ENCODE peak calls at places on chromosome 11, in eight cellular contexts. One of them, this sample, is unnamed.

GRCh38 chr11:128814856-128815705 is 52.0 kb downstream of the KCNJ1 start:
- DNase-seq in glomerular endothelial cell: no peak
- DNase-seq in stimulated activated CD4-positive, alpha-beta T cell treated with anti-CD3 and anti-CD28 coated beads, Interleukin-4, amount 100 ng/mL, for 48 hours: no peak
- DNase-seq in neural progenitor cell: peak; percentile 94
- DNase-seq in stimulated activated CD8-positive, alpha-beta memory T cell treated with anti-CD3 and anti-CD28 coated beads, Interleukin-4, amount 100 ng/mL, for 1 hour: no peak
- DNase-seq in heart right ventricle: peak; percentile 49
- DNase-seq in GM23248: peak; percentile 91
- DNase-seq in putamen: no peak
- DNase-seq in this sample: peak; percentile 77

GRCh38 chr11:78941226-78941851 is 366.7 kb upstream of the NARS2 start:
- DNase-seq in glomerular endothelial cell: no peak
- DNase-seq in stimulated activated CD4-positive, alpha-beta T cell treated with anti-CD3 and anti-CD28 coated beads, Interleukin-4, amount 100 ng/mL, for 48 hours: no peak
- DNase-seq in neural progenitor cell: no peak
- DNase-seq in stimulated activated CD8-positive, alpha-beta memory T cell treated with anti-CD3 and anti-CD28 coated beads, Interleukin-4, amount 100 ng/mL, for 1 hour: no peak
- DNase-seq in heart right ventricle: peak; percentile 15
- DNase-seq in GM23248: no peak
- DNase-seq in putamen: no peak
- DNase-seq in this sample: no peak

GRCh38 chr11:123300874-123301695 is 106.0 kb upstream of the CLMP start:
- DNase-seq in glomerular endothelial cell: peak; percentile 48
- DNase-seq in stimulated activated CD4-positive, alpha-beta T cell treated with anti-CD3 and anti-CD28 coated beads, Interleukin-4, amount 100 ng/mL, for 48 hours: no peak
- DNase-seq in neural progenitor cell: no peak
- DNase-seq in stimulated activated CD8-positive, alpha-beta memory T cell treated with anti-CD3 and anti-CD28 coated beads, Interleukin-4, amount 100 ng/mL, for 1 hour: no peak
- DNase-seq in heart right ventricle: no peak
- DNase-seq in GM23248: peak; percentile 57
- DNase-seq in putamen: no peak
- DNase-seq in this sample: no peak

GRCh38 chr11:132318421-132319157 is 948.2 kb downstream of the NTM start:
- DNase-seq in glomerular endothelial cell: no peak
- DNase-seq in stimulated activated CD4-positive, alpha-beta T cell treated with anti-CD3 and anti-CD28 coated beads, Interleukin-4, amount 100 ng/mL, for 48 hours: no peak
- DNase-seq in neural progenitor cell: no peak
- DNase-seq in stimulated activated CD8-positive, alpha-beta memory T cell treated with anti-CD3 and anti-CD28 coated beads, Interleukin-4, amount 100 ng/mL, for 1 hour: no peak
- DNase-seq in heart right ventricle: no peak
- DNase-seq in GM23248: peak; percentile 67
- DNase-seq in putamen: no peak
- DNase-seq in this sample: no peak

GRCh38 chr11:46386674-46387073 is 4.9 kb downstream of the CHRM4 start:
- DNase-seq in glomerular endothelial cell: no peak
- DNase-seq in stimulated activated CD4-positive, alpha-beta T cell treated with anti-CD3 and anti-CD28 coated beads, Interleukin-4, amount 100 ng/mL, for 48 hours: no peak
- DNase-seq in neural progenitor cell: no peak
- DNase-seq in stimulated activated CD8-positive, alpha-beta memory T cell treated with anti-CD3 and anti-CD28 coated beads, Interleukin-4, amount 100 ng/mL, for 1 hour: no peak
- DNase-seq in heart right ventricle: no peak
- DNase-seq in GM23248: peak; percentile 75
- DNase-seq in putamen: no peak
- DNase-seq in this sample: no peak

GRCh38 chr11:335779-336665 is 15.4 kb upstream of the IFITM3 start:
- DNase-seq in glomerular endothelial cell: no peak
- DNase-seq in stimulated activated CD4-positive, alpha-beta T cell treated with anti-CD3 and anti-CD28 coated beads, Interleukin-4, amount 100 ng/mL, for 48 hours: no peak
- DNase-seq in neural progenitor cell: peak; percentile 55
- DNase-seq in stimulated activated CD8-positive, alpha-beta memory T cell treated with anti-CD3 and anti-CD28 coated beads, Interleukin-4, amount 100 ng/mL, for 1 hour: no peak
- DNase-seq in heart right ventricle: no peak
- DNase-seq in GM23248: no peak
- DNase-seq in putamen: peak; percentile 42
- DNase-seq in this sample: no peak

GRCh38 chr11:134573857-134574256 is 161.8 kb upstream of the B3GAT1 start:
- DNase-seq in glomerular endothelial cell: no peak
- DNase-seq in stimulated activated CD4-positive, alpha-beta T cell treated with anti-CD3 and anti-CD28 coated beads, Interleukin-4, amount 100 ng/mL, for 48 hours: no peak
- DNase-seq in neural progenitor cell: no peak
- DNase-seq in stimulated activated CD8-positive, alpha-beta memory T cell treated with anti-CD3 and anti-CD28 coated beads, Interleukin-4, amount 100 ng/mL, for 1 hour: no peak
- DNase-seq in heart right ventricle: no peak
- DNase-seq in GM23248: no peak
- DNase-seq in putamen: no peak
- DNase-seq in this sample: no peak

GRCh38 chr11:65885808-65886536 is 2.3 kb downstream of the FIBP start:
- DNase-seq in glomerular endothelial cell: no peak
- DNase-seq in stimulated activated CD4-positive, alpha-beta T cell treated with anti-CD3 and anti-CD28 coated beads, Interleukin-4, amount 100 ng/mL, for 48 hours: no peak
- DNase-seq in neural progenitor cell: no peak
- DNase-seq in stimulated activated CD8-positive, alpha-beta memory T cell treated with anti-CD3 and anti-CD28 coated beads, Interleukin-4, amount 100 ng/mL, for 1 hour: no peak
- DNase-seq in heart right ventricle: no peak
- DNase-seq in GM23248: no peak
- DNase-seq in putamen: no peak
- DNase-seq in this sample: no peak

GRCh38 chr11:113387605-113388211 is at the start of gene ANKK1:
- DNase-seq in glomerular endothelial cell: no peak
- DNase-seq in stimulated activated CD4-positive, alpha-beta T cell treated with anti-CD3 and anti-CD28 coated beads, Interleukin-4, amount 100 ng/mL, for 48 hours: no peak
- DNase-seq in neural progenitor cell: peak; percentile 74
- DNase-seq in stimulated activated CD8-positive, alpha-beta memory T cell treated with anti-CD3 and anti-CD28 coated beads, Interleukin-4, amount 100 ng/mL, for 1 hour: no peak
- DNase-seq in heart right ventricle: no peak
- DNase-seq in GM23248: no peak
- DNase-seq in putamen: no peak
- DNase-seq in this sample: peak; percentile 80

GRCh38 chr11:79076526-79077115 is 364.2 kb downstream of the TENM4 start:
- DNase-seq in glomerular endothelial cell: no peak
- DNase-seq in stimulated activated CD4-positive, alpha-beta T cell treated with anti-CD3 and anti-CD28 coated beads, Interleukin-4, amount 100 ng/mL, for 48 hours: no peak
- DNase-seq in neural progenitor cell: peak; percentile 57
- DNase-seq in stimulated activated CD8-positive, alpha-beta memory T cell treated with anti-CD3 and anti-CD28 coated beads, Interleukin-4, amount 100 ng/mL, for 1 hour: no peak
- DNase-seq in heart right ventricle: peak; percentile 44
- DNase-seq in GM23248: peak; percentile 61
- DNase-seq in putamen: no peak
- DNase-seq in this sample: peak; percentile 55

GRCh38 chr11:83192846-83193245 is 666 bp upstream of the ANKRD42 start:
- DNase-seq in glomerular endothelial cell: no peak
- DNase-seq in stimulated activated CD4-positive, alpha-beta T cell treated with anti-CD3 and anti-CD28 coated beads, Interleukin-4, amount 100 ng/mL, for 48 hours: no peak
- DNase-seq in neural progenitor cell: no peak
- DNase-seq in stimulated activated CD8-positive, alpha-beta memory T cell treated with anti-CD3 and anti-CD28 coated beads, Interleukin-4, amount 100 ng/mL, for 1 hour: no peak
- DNase-seq in heart right ventricle: no peak
- DNase-seq in GM23248: peak; percentile 48
- DNase-seq in putamen: peak; percentile 7
- DNase-seq in this sample: no peak

GRCh38 chr11:119990306-119991021 is 147.4 kb downstream of the TRIM29 start:
- DNase-seq in glomerular endothelial cell: no peak
- DNase-seq in stimulated activated CD4-positive, alpha-beta T cell treated with anti-CD3 and anti-CD28 coated beads, Interleukin-4, amount 100 ng/mL, for 48 hours: no peak
- DNase-seq in neural progenitor cell: no peak
- DNase-seq in stimulated activated CD8-positive, alpha-beta memory T cell treated with anti-CD3 and anti-CD28 coated beads, Interleukin-4, amount 100 ng/mL, for 1 hour: no peak
- DNase-seq in heart right ventricle: peak; percentile 50
- DNase-seq in GM23248: peak; percentile 54
- DNase-seq in putamen: peak; percentile 95
- DNase-seq in this sample: no peak

GRCh38 chr11:119342362-119343130 is 1.9 kb upstream of the C1QTNF5 start:
- DNase-seq in glomerular endothelial cell: no peak
- DNase-seq in stimulated activated CD4-positive, alpha-beta T cell treated with anti-CD3 and anti-CD28 coated beads, Interleukin-4, amount 100 ng/mL, for 48 hours: no peak
- DNase-seq in neural progenitor cell: no peak
- DNase-seq in stimulated activated CD8-positive, alpha-beta memory T cell treated with anti-CD3 and anti-CD28 coated beads, Interleukin-4, amount 100 ng/mL, for 1 hour: no peak
- DNase-seq in heart right ventricle: no peak
- DNase-seq in GM23248: no peak
- DNase-seq in putamen: no peak
- DNase-seq in this sample: no peak

GRCh38 chr11:27497284-27497866 is 9.2 kb downstream of the LIN7C start:
- DNase-seq in glomerular endothelial cell: no peak
- DNase-seq in stimulated activated CD4-positive, alpha-beta T cell treated with anti-CD3 and anti-CD28 coated beads, Interleukin-4, amount 100 ng/mL, for 48 hours: no peak
- DNase-seq in neural progenitor cell: no peak
- DNase-seq in stimulated activated CD8-positive, alpha-beta memory T cell treated with anti-CD3 and anti-CD28 coated beads, Interleukin-4, amount 100 ng/mL, for 1 hour: no peak
- DNase-seq in heart right ventricle: no peak
- DNase-seq in GM23248: peak; percentile 63
- DNase-seq in putamen: no peak
- DNase-seq in this sample: no peak

GRCh38 chr11:122242731-122243130 is 126.7 kb upstream of the BLID start:
- DNase-seq in glomerular endothelial cell: no peak
- DNase-seq in stimulated activated CD4-positive, alpha-beta T cell treated with anti-CD3 and anti-CD28 coated beads, Interleukin-4, amount 100 ng/mL, for 48 hours: no peak
- DNase-seq in neural progenitor cell: no peak
- DNase-seq in stimulated activated CD8-positive, alpha-beta memory T cell treated with anti-CD3 and anti-CD28 coated beads, Interleukin-4, amount 100 ng/mL, for 1 hour: no peak
- DNase-seq in heart right ventricle: no peak
- DNase-seq in GM23248: no peak
- DNase-seq in putamen: no peak
- DNase-seq in this sample: no peak

GRCh38 chr11:71568707-71569349 is 3.5 kb downstream of the KRTAP5-10 start:
- DNase-seq in glomerular endothelial cell: no peak
- DNase-seq in stimulated activated CD4-positive, alpha-beta T cell treated with anti-CD3 and anti-CD28 coated beads, Interleukin-4, amount 100 ng/mL, for 48 hours: no peak
- DNase-seq in neural progenitor cell: no peak
- DNase-seq in stimulated activated CD8-positive, alpha-beta memory T cell treated with anti-CD3 and anti-CD28 coated beads, Interleukin-4, amount 100 ng/mL, for 1 hour: no peak
- DNase-seq in heart right ventricle: no peak
- DNase-seq in GM23248: peak; percentile 47
- DNase-seq in putamen: no peak
- DNase-seq in this sample: no peak

GRCh38 chr11:11916981-11917399 is 75.2 kb downstream of the USP47 start:
- DNase-seq in glomerular endothelial cell: no peak
- DNase-seq in stimulated activated CD4-positive, alpha-beta T cell treated with anti-CD3 and anti-CD28 coated beads, Interleukin-4, amount 100 ng/mL, for 48 hours: no peak
- DNase-seq in neural progenitor cell: peak; percentile 4
- DNase-seq in stimulated activated CD8-positive, alpha-beta memory T cell treated with anti-CD3 and anti-CD28 coated beads, Interleukin-4, amount 100 ng/mL, for 1 hour: no peak
- DNase-seq in heart right ventricle: no peak
- DNase-seq in GM23248: peak; percentile 89
- DNase-seq in putamen: no peak
- DNase-seq in this sample: no peak

GRCh38 chr11:61429346-61429690 is 457 bp downstream of the CPSF7 start:
- DNase-seq in glomerular endothelial cell: no peak
- DNase-seq in stimulated activated CD4-positive, alpha-beta T cell treated with anti-CD3 and anti-CD28 coated beads, Interleukin-4, amount 100 ng/mL, for 48 hours: peak; percentile 68
- DNase-seq in neural progenitor cell: peak; percentile 93
- DNase-seq in stimulated activated CD8-positive, alpha-beta memory T cell treated with anti-CD3 and anti-CD28 coated beads, Interleukin-4, amount 100 ng/mL, for 1 hour: peak; percentile 48
- DNase-seq in heart right ventricle: peak; percentile 66
- DNase-seq in GM23248: peak; percentile 78
- DNase-seq in putamen: no peak
- DNase-seq in this sample: peak; percentile 79

GRCh38 chr11:58805065-58805464 is 39.4 kb downstream of the GLYATL2 start:
- DNase-seq in glomerular endothelial cell: no peak
- DNase-seq in stimulated activated CD4-positive, alpha-beta T cell treated with anti-CD3 and anti-CD28 coated beads, Interleukin-4, amount 100 ng/mL, for 48 hours: no peak
- DNase-seq in neural progenitor cell: no peak
- DNase-seq in stimulated activated CD8-positive, alpha-beta memory T cell treated with anti-CD3 and anti-CD28 coated beads, Interleukin-4, amount 100 ng/mL, for 1 hour: no peak
- DNase-seq in heart right ventricle: no peak
- DNase-seq in GM23248: peak; percentile 68
- DNase-seq in putamen: no peak
- DNase-seq in this sample: no peak

GRCh38 chr11:45392621-45393183 is 106.6 kb upstream of the SYT13 start:
- DNase-seq in glomerular endothelial cell: no peak
- DNase-seq in stimulated activated CD4-positive, alpha-beta T cell treated with anti-CD3 and anti-CD28 coated beads, Interleukin-4, amount 100 ng/mL, for 48 hours: no peak
- DNase-seq in neural progenitor cell: no peak
- DNase-seq in stimulated activated CD8-positive, alpha-beta memory T cell treated with anti-CD3 and anti-CD28 coated beads, Interleukin-4, amount 100 ng/mL, for 1 hour: no peak
- DNase-seq in heart right ventricle: no peak
- DNase-seq in GM23248: no peak
- DNase-seq in putamen: no peak
- DNase-seq in this sample: no peak

GRCh38 chr11:33034983-33035382 is 4.4 kb upstream of the TCP11L1 start:
- DNase-seq in glomerular endothelial cell: no peak
- DNase-seq in stimulated activated CD4-positive, alpha-beta T cell treated with anti-CD3 and anti-CD28 coated beads, Interleukin-4, amount 100 ng/mL, for 48 hours: no peak
- DNase-seq in neural progenitor cell: no peak
- DNase-seq in stimulated activated CD8-positive, alpha-beta memory T cell treated with anti-CD3 and anti-CD28 coated beads, Interleukin-4, amount 100 ng/mL, for 1 hour: no peak
- DNase-seq in heart right ventricle: no peak
- DNase-seq in GM23248: no peak
- DNase-seq in putamen: no peak
- DNase-seq in this sample: no peak

GRCh38 chr11:73614591-73614990 is 16.7 kb upstream of the FAM168A start:
- DNase-seq in glomerular endothelial cell: no peak
- DNase-seq in stimulated activated CD4-positive, alpha-beta T cell treated with anti-CD3 and anti-CD28 coated beads, Interleukin-4, amount 100 ng/mL, for 48 hours: no peak
- DNase-seq in neural progenitor cell: no peak
- DNase-seq in stimulated activated CD8-positive, alpha-beta memory T cell treated with anti-CD3 and anti-CD28 coated beads, Interleukin-4, amount 100 ng/mL, for 1 hour: no peak
- DNase-seq in heart right ventricle: no peak
- DNase-seq in GM23248: no peak
- DNase-seq in putamen: no peak
- DNase-seq in this sample: no peak

GRCh38 chr11:5367461-5368074 is 16.0 kb upstream of the OR51M1 start:
- DNase-seq in glomerular endothelial cell: peak; percentile 50
- DNase-seq in stimulated activated CD4-positive, alpha-beta T cell treated with anti-CD3 and anti-CD28 coated beads, Interleukin-4, amount 100 ng/mL, for 48 hours: no peak
- DNase-seq in neural progenitor cell: no peak
- DNase-seq in stimulated activated CD8-positive, alpha-beta memory T cell treated with anti-CD3 and anti-CD28 coated beads, Interleukin-4, amount 100 ng/mL, for 1 hour: no peak
- DNase-seq in heart right ventricle: no peak
- DNase-seq in GM23248: peak; percentile 73
- DNase-seq in putamen: no peak
- DNase-seq in this sample: no peak

GRCh38 chr11:23226331-23226909 is 366.1 kb upstream of the CCDC179 start:
- DNase-seq in glomerular endothelial cell: no peak
- DNase-seq in stimulated activated CD4-positive, alpha-beta T cell treated with anti-CD3 and anti-CD28 coated beads, Interleukin-4, amount 100 ng/mL, for 48 hours: no peak
- DNase-seq in neural progenitor cell: no peak
- DNase-seq in stimulated activated CD8-positive, alpha-beta memory T cell treated with anti-CD3 and anti-CD28 coated beads, Interleukin-4, amount 100 ng/mL, for 1 hour: no peak
- DNase-seq in heart right ventricle: no peak
- DNase-seq in GM23248: peak; percentile 53
- DNase-seq in putamen: no peak
- DNase-seq in this sample: no peak

GRCh38 chr11:26677566-26677965 is 44.3 kb downstream of the SLC5A12 start:
- DNase-seq in glomerular endothelial cell: no peak
- DNase-seq in stimulated activated CD4-positive, alpha-beta T cell treated with anti-CD3 and anti-CD28 coated beads, Interleukin-4, amount 100 ng/mL, for 48 hours: no peak
- DNase-seq in neural progenitor cell: no peak
- DNase-seq in stimulated activated CD8-positive, alpha-beta memory T cell treated with anti-CD3 and anti-CD28 coated beads, Interleukin-4, amount 100 ng/mL, for 1 hour: no peak
- DNase-seq in heart right ventricle: no peak
- DNase-seq in GM23248: no peak
- DNase-seq in putamen: no peak
- DNase-seq in this sample: no peak

GRCh38 chr11:126834573-126834972 is 166.0 kb downstream of the KIRREL3 start:
- DNase-seq in glomerular endothelial cell: no peak
- DNase-seq in stimulated activated CD4-positive, alpha-beta T cell treated with anti-CD3 and anti-CD28 coated beads, Interleukin-4, amount 100 ng/mL, for 48 hours: no peak
- DNase-seq in neural progenitor cell: no peak
- DNase-seq in stimulated activated CD8-positive, alpha-beta memory T cell treated with anti-CD3 and anti-CD28 coated beads, Interleukin-4, amount 100 ng/mL, for 1 hour: no peak
- DNase-seq in heart right ventricle: no peak
- DNase-seq in GM23248: peak; percentile 60
- DNase-seq in putamen: peak; percentile 39
- DNase-seq in this sample: no peak

GRCh38 chr11:113554531-113554930 is 79.3 kb upstream of the DRD2 start:
- DNase-seq in glomerular endothelial cell: no peak
- DNase-seq in stimulated activated CD4-positive, alpha-beta T cell treated with anti-CD3 and anti-CD28 coated beads, Interleukin-4, amount 100 ng/mL, for 48 hours: no peak
- DNase-seq in neural progenitor cell: no peak
- DNase-seq in stimulated activated CD8-positive, alpha-beta memory T cell treated with anti-CD3 and anti-CD28 coated beads, Interleukin-4, amount 100 ng/mL, for 1 hour: no peak
- DNase-seq in heart right ventricle: no peak
- DNase-seq in GM23248: no peak
- DNase-seq in putamen: no peak
- DNase-seq in this sample: no peak

GRCh38 chr11:122816701-122817100 is 21.6 kb upstream of the CRTAM start:
- DNase-seq in glomerular endothelial cell: no peak
- DNase-seq in stimulated activated CD4-positive, alpha-beta T cell treated with anti-CD3 and anti-CD28 coated beads, Interleukin-4, amount 100 ng/mL, for 48 hours: no peak
- DNase-seq in neural progenitor cell: no peak
- DNase-seq in stimulated activated CD8-positive, alpha-beta memory T cell treated with anti-CD3 and anti-CD28 coated beads, Interleukin-4, amount 100 ng/mL, for 1 hour: no peak
- DNase-seq in heart right ventricle: no peak
- DNase-seq in GM23248: no peak
- DNase-seq in putamen: no peak
- DNase-seq in this sample: no peak

GRCh38 chr11:72787262-72788104 is 6.4 kb downstream of the STARD10 start:
- DNase-seq in glomerular endothelial cell: no peak
- DNase-seq in stimulated activated CD4-positive, alpha-beta T cell treated with anti-CD3 and anti-CD28 coated beads, Interleukin-4, amount 100 ng/mL, for 48 hours: no peak
- DNase-seq in neural progenitor cell: peak; percentile 70
- DNase-seq in stimulated activated CD8-positive, alpha-beta memory T cell treated with anti-CD3 and anti-CD28 coated beads, Interleukin-4, amount 100 ng/mL, for 1 hour: no peak
- DNase-seq in heart right ventricle: no peak
- DNase-seq in GM23248: no peak
- DNase-seq in putamen: no peak
- DNase-seq in this sample: peak; percentile 88

GRCh38 chr11:34600339-34601084 is 20.4 kb upstream of the EHF start:
- DNase-seq in glomerular endothelial cell: no peak
- DNase-seq in stimulated activated CD4-positive, alpha-beta T cell treated with anti-CD3 and anti-CD28 coated beads, Interleukin-4, amount 100 ng/mL, for 48 hours: no peak
- DNase-seq in neural progenitor cell: no peak
- DNase-seq in stimulated activated CD8-positive, alpha-beta memory T cell treated with anti-CD3 and anti-CD28 coated beads, Interleukin-4, amount 100 ng/mL, for 1 hour: no peak
- DNase-seq in heart right ventricle: peak; percentile 20
- DNase-seq in GM23248: no peak
- DNase-seq in putamen: no peak
- DNase-seq in this sample: no peak